ENCODE peak calls at places on chromosomes 16 and 17, in six cellular contexts. B, R, H, O, E and Z are unnamed samples.

GRCh38 chr17:68591583-68591982 is 9.6 kb downstream of the FAM20A start:
- DNase-seq in O (no peak), E (no peak), B (no peak), R (no peak), H (no peak), Z (no peak)

GRCh38 chr17:68344701-68345136 is 53.4 kb downstream of the ARSG start:
- DNase-seq in E (no peak), B (no peak), R (no peak), H (no peak), O (no peak), Z (no peak)

GRCh38 chr16:85823328-85823920 is 23.9 kb downstream of the COX4I1 start:
- DNase-seq in B (no peak), O (no peak), H (no peak), E (no peak), R (no peak), Z (no peak)

GRCh38 chr17:14351493-14351892 is 50.6 kb downstream of the HS3ST3B1 start:
- DNase-seq in O (peak), H (no peak), R (no peak), B (no peak), E (no peak), Z (no peak)

GRCh38 chr16:23155445-23156049 is 6.3 kb upstream of the USP31 start:
- DNase-seq in E (no peak), O (no peak), H (no peak), B (no peak), R (no peak), Z (no peak)

GRCh38 chr17:50956750-50957523 is 90.8 kb upstream of the TOB1 start:
- DNase-seq in B (peak), R (peak), O (peak), H (peak), E (peak), Z (no peak)

GRCh38 chr16:57624044-57624688 is 4.3 kb upstream of the ADGRG1 start:
- DNase-seq in B (no peak), R (no peak), O (no peak), E (no peak), H (no peak), Z (no peak)

GRCh38 chr17:83145831-83146230 is 66.4 kb downstream of the METRNL start:
- DNase-seq in O (no peak), E (no peak), B (no peak), H (no peak), R (no peak), Z (peak)

GRCh38 chr17:78359936-78360370 is at the start of gene SOCS3:
- DNase-seq in B (peak), R (peak), O (peak), E (peak), H (peak), Z (peak)

GRCh38 chr16:17194190-17194780 is 276.5 kb downstream of the XYLT1 start:
- DNase-seq in R (no peak), E (no peak), O (peak), B (peak), H (peak), Z (peak)

GRCh38 chr16:80931985-80932720 is 74.5 kb downstream of the CMC2 start:
- DNase-seq in B (peak), E (no peak), R (no peak), O (no peak), H (peak), Z (peak)

GRCh38 chr17:6450926-6451717 is 6.9 kb downstream of the PIMREG start:
- DNase-seq in B (no peak), E (no peak), H (no peak), O (no peak), R (no peak), Z (no peak)

GRCh38 chr17:15973016-15973415 is 26.5 kb downstream of the ZSWIM7 start:
- DNase-seq in R (no peak), H (no peak), O (no peak), E (no peak), B (no peak), Z (no peak)

GRCh38 chr17:59859444-59860025 is 33.2 kb downstream of the TUBD1 start:
- DNase-seq in R (peak), E (no peak), O (no peak), B (no peak), H (peak), Z (no peak)

GRCh38 chr17:34771891-34772290 is 189.4 kb downstream of the CCT6B start:
- DNase-seq in B (no peak), R (no peak), O (no peak), H (no peak), E (no peak), Z (no peak)

GRCh38 chr17:42670199-42670924 is 6.4 kb downstream of the PLEKHH3 start:
- DNase-seq in H (no peak), O (peak), R (no peak), B (peak), E (no peak), Z (peak)

GRCh38 chr17:78791840-78792709 is 10.0 kb upstream of the CYTH1 start:
- DNase-seq in B (no peak), H (no peak), O (no peak), E (no peak), R (no peak), Z (no peak)

GRCh38 chr17:57732062-57732461 is 13.0 kb downstream of the CCDC182 start:
- DNase-seq in O (no peak), H (no peak), B (no peak), E (no peak), R (no peak), Z (no peak)

GRCh38 chr17:37283414-37283961 is 92.3 kb upstream of the C17orf78 start:
- DNase-seq in H (peak), R (no peak), B (no peak), O (no peak), E (no peak), Z (no peak)

GRCh38 chr17:42340691-42341127 is 47.5 kb downstream of the STAT3 start:
- DNase-seq in O (no peak), B (peak), E (no peak), H (no peak), R (no peak), Z (peak)

GRCh38 chr17:55735784-55736405 is 13.2 kb upstream of the TMEM100 start:
- DNase-seq in B (peak), O (no peak), R (peak), H (peak), E (peak), Z (no peak)

GRCh38 chr17:43140396-43141332 is 15.5 kb upstream of the BRCA1 start:
- DNase-seq in H (no peak), R (no peak), B (no peak), O (no peak), E (no peak), Z (no peak)

GRCh38 chr17:33369149-33369548 is 76.1 kb upstream of the ASIC2 start:
- DNase-seq in O (no peak), E (no peak), B (no peak), R (no peak), H (no peak), Z (no peak)

GRCh38 chr16:3909791-3910583 is 29.5 kb upstream of the CREBBP start:
- DNase-seq in E (no peak), R (peak), O (no peak), H (no peak), B (no peak), Z (no peak)

GRCh38 chr17:27296427-27296979 is 2.6 kb downstream of the WSB1 start:
- DNase-seq in R (no peak), B (no peak), H (peak), E (no peak), O (no peak), Z (no peak)

GRCh38 chr17:11787074-11787473 is 188.8 kb downstream of the DNAH9 start:
- DNase-seq in H (no peak), R (no peak), E (no peak), O (no peak), B (no peak), Z (no peak)

GRCh38 chr16:77271532-77272426 is 72.6 kb downstream of the SYCE1L start:
- DNase-seq in R (no peak), O (no peak), B (no peak), E (no peak), H (no peak), Z (no peak)

GRCh38 chr16:29307598-29308507 is 98.7 kb downstream of the NPIPB11 start:
- DNase-seq in B (no peak), H (peak), R (no peak), E (no peak), O (no peak), Z (no peak)

GRCh38 chr17:52105601-52106000 is 52.9 kb downstream of the CA10 start:
- DNase-seq in E (no peak), H (no peak), O (no peak), B (no peak), R (no peak), Z (no peak)

GRCh38 chr16:17143546-17144419 is 327.0 kb downstream of the XYLT1 start:
- DNase-seq in E (no peak), B (no peak), H (no peak), R (no peak), O (no peak), Z (no peak)

GRCh38 chr16:54654429-54654828 is 276.2 kb upstream of the IRX5 start:
- DNase-seq in E (no peak), R (no peak), B (no peak), O (no peak), H (no peak), Z (no peak)

GRCh38 chr16:69796285-69797118 is 34.4 kb downstream of the WWP2 start:
- DNase-seq in R (peak), H (peak), E (peak), O (peak), B (peak), Z (no peak)

GRCh38 chr16:70160388-70160787 is 13.2 kb upstream of the CLEC18C start:
- DNase-seq in H (no peak), O (no peak), E (no peak), R (no peak), B (no peak), Z (peak)

GRCh38 chr17:80812362-80813088 is 179.1 kb upstream of the CHMP6 start:
- DNase-seq in E (no peak), R (no peak), H (no peak), O (no peak), B (peak), Z (no peak)

GRCh38 chr17:28537219-28537610 is 15.2 kb downstream of the UNC119 start:
- DNase-seq in H (no peak), E (no peak), O (no peak), B (no peak), R (no peak), Z (no peak)